ENCODE peak calls at places on chromosome 9, in eight cellular contexts. One of them, this sample, is unnamed.

GRCh38 chr9:72585737-72586136 is 64.3 kb downstream of the TMC1 start:
- DNase-seq in HCT116: no peak
- DNase-seq in hippocampal formation: no peak
- DNase-seq in astrocyte of the spinal cord: no peak
- DNase-seq in pancreas: no peak
- DNase-seq in effector memory CD4-positive, alpha-beta T cell: no peak
- DNase-seq in coronary artery: no peak
- DNase-seq in RPMI7951: peak
- DNase-seq in this sample: no peak

GRCh38 chr9:75088646-75089368 is 493 bp downstream of the OSTF1 start:
- DNase-seq in HCT116: no peak
- DNase-seq in hippocampal formation: peak
- DNase-seq in astrocyte of the spinal cord: peak
- DNase-seq in pancreas: peak
- DNase-seq in effector memory CD4-positive, alpha-beta T cell: no peak
- DNase-seq in coronary artery: no peak
- DNase-seq in RPMI7951: peak
- DNase-seq in this sample: no peak

GRCh38 chr9:34375901-34376595 is 650 bp downstream of the MYORG start:
- DNase-seq in HCT116: no peak
- DNase-seq in hippocampal formation: no peak
- DNase-seq in astrocyte of the spinal cord: peak
- DNase-seq in pancreas: peak
- DNase-seq in effector memory CD4-positive, alpha-beta T cell: peak
- DNase-seq in coronary artery: peak
- DNase-seq in RPMI7951: peak
- DNase-seq in this sample: no peak

GRCh38 chr9:98550206-98550820 is 158.4 kb downstream of the GABBR2 start:
- DNase-seq in HCT116: no peak
- DNase-seq in hippocampal formation: no peak
- DNase-seq in astrocyte of the spinal cord: peak
- DNase-seq in pancreas: no peak
- DNase-seq in effector memory CD4-positive, alpha-beta T cell: no peak
- DNase-seq in coronary artery: no peak
- DNase-seq in RPMI7951: peak
- DNase-seq in this sample: no peak

GRCh38 chr9:27538668-27539067 is 9.1 kb upstream of the MOB3B start:
- DNase-seq in HCT116: no peak
- DNase-seq in hippocampal formation: no peak
- DNase-seq in astrocyte of the spinal cord: no peak
- DNase-seq in pancreas: no peak
- DNase-seq in effector memory CD4-positive, alpha-beta T cell: no peak
- DNase-seq in coronary artery: no peak
- DNase-seq in RPMI7951: no peak
- DNase-seq in this sample: no peak

GRCh38 chr9:105064248-105065118 is 136.5 kb upstream of the ABCA1 start:
- DNase-seq in HCT116: no peak
- DNase-seq in hippocampal formation: peak
- DNase-seq in astrocyte of the spinal cord: peak
- DNase-seq in pancreas: peak
- DNase-seq in effector memory CD4-positive, alpha-beta T cell: no peak
- DNase-seq in coronary artery: peak
- DNase-seq in RPMI7951: peak
- DNase-seq in this sample: no peak

GRCh38 chr9:90204128-90204838 is 438.3 kb downstream of the DIRAS2 start:
- DNase-seq in HCT116: no peak
- DNase-seq in hippocampal formation: no peak
- DNase-seq in astrocyte of the spinal cord: no peak
- DNase-seq in pancreas: no peak
- DNase-seq in effector memory CD4-positive, alpha-beta T cell: no peak
- DNase-seq in coronary artery: no peak
- DNase-seq in RPMI7951: no peak
- DNase-seq in this sample: no peak

GRCh38 chr9:76371901-76372300 is 22.3 kb downstream of the RFK start:
- DNase-seq in HCT116: no peak
- DNase-seq in hippocampal formation: no peak
- DNase-seq in astrocyte of the spinal cord: peak
- DNase-seq in pancreas: no peak
- DNase-seq in effector memory CD4-positive, alpha-beta T cell: no peak
- DNase-seq in coronary artery: no peak
- DNase-seq in RPMI7951: no peak
- DNase-seq in this sample: no peak

GRCh38 chr9:121646992-121647391 is 4.4 kb upstream of the DAB2IP start:
- DNase-seq in HCT116: no peak
- DNase-seq in hippocampal formation: no peak
- DNase-seq in astrocyte of the spinal cord: no peak
- DNase-seq in pancreas: no peak
- DNase-seq in effector memory CD4-positive, alpha-beta T cell: no peak
- DNase-seq in coronary artery: no peak
- DNase-seq in RPMI7951: no peak
- DNase-seq in this sample: no peak